ENCODE peak calls at places on chromosomes 11 and 22, in ten cellular contexts. One of them, this sample, is unnamed.

GRCh38 chr11:107688322-107688918 is 23.4 kb downstream of the SLN start:
- DNase-seq in body of pancreas: no peak
- DNase-seq in SJSA1: no peak
- DNase-seq in GM23248: no peak
- DNase-seq in neural progenitor cell: no peak
- DNase-seq in Caco-2: no peak
- DNase-seq in transverse colon: no peak
- DNase-seq in pancreas: no peak
- DNase-seq in heart right ventricle: no peak
- DNase-seq in tibial nerve: no peak
- DNase-seq in this sample: no peak

GRCh38 chr11:119764108-119764874 is 35.3 kb upstream of the NECTIN1 start:
- DNase-seq in transverse colon: no peak
- DNase-seq in tibial nerve: no peak
- DNase-seq in GM23248: peak; percentile 91
- DNase-seq in pancreas: no peak
- DNase-seq in SJSA1: no peak
- DNase-seq in heart right ventricle: peak; percentile 48
- DNase-seq in neural progenitor cell: peak; percentile 50
- DNase-seq in Caco-2: peak; percentile 39
- DNase-seq in body of pancreas: peak; percentile 83
- DNase-seq in this sample: peak; percentile 40

GRCh38 chr11:71502871-71503435 is 24.1 kb upstream of the KRTAP5-7 start:
- DNase-seq in body of pancreas: no peak
- DNase-seq in heart right ventricle: no peak
- DNase-seq in GM23248: no peak
- DNase-seq in SJSA1: no peak
- DNase-seq in tibial nerve: no peak
- DNase-seq in transverse colon: no peak
- DNase-seq in neural progenitor cell: no peak
- DNase-seq in Caco-2: no peak
- DNase-seq in pancreas: no peak
- DNase-seq in this sample: no peak

GRCh38 chr11:8025123-8025522 is 38.0 kb downstream of the EIF3F start:
- DNase-seq in pancreas: no peak
- DNase-seq in neural progenitor cell: no peak
- DNase-seq in transverse colon: no peak
- DNase-seq in tibial nerve: no peak
- DNase-seq in heart right ventricle: no peak
- DNase-seq in GM23248: peak; percentile 26
- DNase-seq in body of pancreas: no peak
- DNase-seq in Caco-2: no peak
- DNase-seq in SJSA1: peak; percentile 10
- DNase-seq in this sample: no peak

GRCh38 chr11:106813803-106814202 is 204.5 kb downstream of the GUCY1A2 start:
- DNase-seq in tibial nerve: no peak
- DNase-seq in transverse colon: no peak
- DNase-seq in heart right ventricle: no peak
- DNase-seq in pancreas: no peak
- DNase-seq in GM23248: no peak
- DNase-seq in body of pancreas: no peak
- DNase-seq in Caco-2: no peak
- DNase-seq in neural progenitor cell: no peak
- DNase-seq in SJSA1: no peak
- DNase-seq in this sample: no peak

GRCh38 chr22:44884968-44885805 is 124.6 kb downstream of the PHF21B start:
- DNase-seq in GM23248: no peak
- DNase-seq in transverse colon: no peak
- DNase-seq in pancreas: peak; percentile 37
- DNase-seq in heart right ventricle: no peak
- DNase-seq in neural progenitor cell: no peak
- DNase-seq in SJSA1: no peak
- DNase-seq in tibial nerve: no peak
- DNase-seq in Caco-2: no peak
- DNase-seq in body of pancreas: no peak
- DNase-seq in this sample: peak; percentile 66

GRCh38 chr11:35105319-35106063 is 33.5 kb upstream of the CD44 start:
- DNase-seq in tibial nerve: no peak
- DNase-seq in neural progenitor cell: no peak
- DNase-seq in heart right ventricle: peak; percentile 33
- DNase-seq in Caco-2: no peak
- DNase-seq in pancreas: no peak
- DNase-seq in GM23248: peak; percentile 58
- DNase-seq in SJSA1: no peak
- DNase-seq in body of pancreas: no peak
- DNase-seq in transverse colon: no peak
- DNase-seq in this sample: no peak

GRCh38 chr11:128876133-128876650 is 9.1 kb upstream of the KCNJ1 start:
- DNase-seq in neural progenitor cell: no peak
- DNase-seq in heart right ventricle: no peak
- DNase-seq in pancreas: no peak
- DNase-seq in GM23248: no peak
- DNase-seq in SJSA1: no peak
- DNase-seq in tibial nerve: no peak
- DNase-seq in Caco-2: no peak
- DNase-seq in transverse colon: no peak
- DNase-seq in body of pancreas: no peak
- DNase-seq in this sample: no peak

GRCh38 chr11:43486141-43486540 is 127.4 kb downstream of the TTC17 start:
- DNase-seq in SJSA1: no peak
- DNase-seq in GM23248: peak; percentile 24
- DNase-seq in body of pancreas: no peak
- DNase-seq in neural progenitor cell: no peak
- DNase-seq in transverse colon: no peak
- DNase-seq in pancreas: no peak
- DNase-seq in heart right ventricle: no peak
- DNase-seq in Caco-2: no peak
- DNase-seq in tibial nerve: no peak
- DNase-seq in this sample: no peak

GRCh38 chr11:95778699-95779098 is 10.9 kb downstream of the FAM76B start:
- DNase-seq in body of pancreas: no peak
- DNase-seq in Caco-2: no peak
- DNase-seq in heart right ventricle: no peak
- DNase-seq in GM23248: no peak
- DNase-seq in neural progenitor cell: no peak
- DNase-seq in tibial nerve: no peak
- DNase-seq in pancreas: no peak
- DNase-seq in SJSA1: no peak
- DNase-seq in transverse colon: no peak
- DNase-seq in this sample: no peak

GRCh38 chr11:95780544-95780943 is 9.0 kb downstream of the FAM76B start:
- DNase-seq in heart right ventricle: no peak
- DNase-seq in Caco-2: no peak
- DNase-seq in transverse colon: no peak
- DNase-seq in body of pancreas: no peak
- DNase-seq in neural progenitor cell: no peak
- DNase-seq in SJSA1: no peak
- DNase-seq in GM23248: no peak
- DNase-seq in tibial nerve: no peak
- DNase-seq in pancreas: no peak
- DNase-seq in this sample: no peak

DNA sequence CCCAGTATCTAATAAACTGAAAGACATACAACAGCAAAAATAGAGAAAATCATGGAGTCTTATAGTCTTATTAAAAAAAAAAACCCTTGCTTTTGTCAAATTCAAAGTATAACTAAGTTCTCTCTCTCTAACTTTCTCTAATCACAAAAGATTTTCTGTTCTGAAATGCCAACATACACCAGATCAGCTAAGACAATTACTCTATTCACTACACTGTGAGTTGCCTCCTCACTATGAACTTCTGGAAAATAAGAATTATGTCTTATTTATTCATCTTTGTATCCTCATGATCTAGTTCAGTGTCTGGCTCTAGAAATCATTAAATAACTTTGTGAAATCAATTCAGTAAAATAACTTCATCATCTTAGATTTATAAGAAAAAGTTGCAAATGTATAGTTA is 12.7 kb downstream of the FAM76B start:
- DNase-seq in tibial nerve: no peak
- DNase-seq in body of pancreas: no peak
- DNase-seq in neural progenitor cell: no peak
- DNase-seq in transverse colon: no peak
- DNase-seq in heart right ventricle: no peak
- DNase-seq in Caco-2: no peak
- DNase-seq in pancreas: no peak
- DNase-seq in SJSA1: no peak
- DNase-seq in GM23248: no peak
- DNase-seq in this sample: no peak
- H3K36me3 ChIP-seq in tibial nerve: no peaks in the 10 kb centered on the region
- H3K36me3 ChIP-seq in body of pancreas: no peaks in the 10 kb centered on the region
- H3K36me3 ChIP-seq in neural progenitor cell: peaks cover 77% of the 10 kb centered on the region
- H3K36me3 ChIP-seq in transverse colon: no peaks in the 10 kb centered on the region
- H3K36me3 ChIP-seq in heart right ventricle: peaks cover 26% of the 10 kb centered on the region
- H3K36me3 ChIP-seq in Caco-2: peaks cover 3% of the 10 kb centered on the region
- H3K36me3 ChIP-seq in pancreas: peaks cover 51% of the 10 kb centered on the region
- H3K36me3 ChIP-seq in SJSA1: peaks cover 21% of the 10 kb centered on the region
- H3K36me3 ChIP-seq in GM23248: peaks cover 93% of the 10 kb centered on the region
- H3K36me3 ChIP-seq in this sample: peaks cover 95% of the 10 kb centered on the region

GRCh38 chr22:17087176-17088131 is 2.7 kb downstream of the IL17RA start:
- DNase-seq in transverse colon: no peak
- DNase-seq in Caco-2: no peak
- DNase-seq in pancreas: no peak
- DNase-seq in body of pancreas: no peak
- DNase-seq in SJSA1: peak; percentile 66
- DNase-seq in neural progenitor cell: no peak
- DNase-seq in GM23248: no peak
- DNase-seq in tibial nerve: no peak
- DNase-seq in heart right ventricle: no peak
- DNase-seq in this sample: no peak
- H3K4me1 ChIP-seq in transverse colon: no peaks in the 10 kb centered on the region
- H3K4me1 ChIP-seq in Caco-2: no peaks in the 10 kb centered on the region
- H3K4me1 ChIP-seq in pancreas: no peaks in the 10 kb centered on the region
- H3K4me1 ChIP-seq in body of pancreas: peaks cover 26% of the 10 kb centered on the region
- H3K4me1 ChIP-seq in SJSA1: peaks cover 35% of the 10 kb centered on the region
- H3K4me1 ChIP-seq in neural progenitor cell: peaks cover 6% of the 10 kb centered on the region
- H3K4me1 ChIP-seq in GM23248: peaks cover 11% of the 10 kb centered on the region
- H3K4me1 ChIP-seq in tibial nerve: peaks cover 30% of the 10 kb centered on the region
- H3K4me1 ChIP-seq in heart right ventricle: peaks cover 6% of the 10 kb centered on the region
- H3K4me1 ChIP-seq in this sample: peaks cover 30% of the 10 kb centered on the region

GRCh38 chr22:21970037-21970799 is 12.4 kb downstream of the TOP3B start:
- DNase-seq in GM23248: no peak
- DNase-seq in SJSA1: no peak
- DNase-seq in transverse colon: no peak
- DNase-seq in heart right ventricle: no peak
- DNase-seq in pancreas: no peak
- DNase-seq in tibial nerve: no peak
- DNase-seq in body of pancreas: no peak
- DNase-seq in neural progenitor cell: no peak
- DNase-seq in Caco-2: no peak
- DNase-seq in this sample: no peak

GRCh38 chr22:21966643-21967516 is 14.2 kb upstream of the PPM1F start:
- DNase-seq in GM23248: no peak
- DNase-seq in transverse colon: no peak
- DNase-seq in SJSA1: no peak
- DNase-seq in pancreas: no peak
- DNase-seq in heart right ventricle: no peak
- DNase-seq in tibial nerve: no peak
- DNase-seq in body of pancreas: no peak
- DNase-seq in neural progenitor cell: no peak
- DNase-seq in Caco-2: no peak
- DNase-seq in this sample: no peak

GRCh38 chr22:21967693-21968271 is 14.8 kb downstream of the TOP3B start:
- DNase-seq in heart right ventricle: no peak
- DNase-seq in pancreas: no peak
- DNase-seq in GM23248: no peak
- DNase-seq in neural progenitor cell: no peak
- DNase-seq in tibial nerve: no peak
- DNase-seq in Caco-2: no peak
- DNase-seq in body of pancreas: no peak
- DNase-seq in SJSA1: no peak
- DNase-seq in transverse colon: no peak
- DNase-seq in this sample: peak; percentile 46

GRCh38 chr22:21970800-21971617 is 11.6 kb downstream of the TOP3B start:
- DNase-seq in SJSA1: no peak
- DNase-seq in body of pancreas: no peak
- DNase-seq in Caco-2: no peak
- DNase-seq in neural progenitor cell: no peak
- DNase-seq in tibial nerve: no peak
- DNase-seq in transverse colon: no peak
- DNase-seq in heart right ventricle: no peak
- DNase-seq in pancreas: no peak
- DNase-seq in GM23248: no peak
- DNase-seq in this sample: peak; percentile 61

DNA sequence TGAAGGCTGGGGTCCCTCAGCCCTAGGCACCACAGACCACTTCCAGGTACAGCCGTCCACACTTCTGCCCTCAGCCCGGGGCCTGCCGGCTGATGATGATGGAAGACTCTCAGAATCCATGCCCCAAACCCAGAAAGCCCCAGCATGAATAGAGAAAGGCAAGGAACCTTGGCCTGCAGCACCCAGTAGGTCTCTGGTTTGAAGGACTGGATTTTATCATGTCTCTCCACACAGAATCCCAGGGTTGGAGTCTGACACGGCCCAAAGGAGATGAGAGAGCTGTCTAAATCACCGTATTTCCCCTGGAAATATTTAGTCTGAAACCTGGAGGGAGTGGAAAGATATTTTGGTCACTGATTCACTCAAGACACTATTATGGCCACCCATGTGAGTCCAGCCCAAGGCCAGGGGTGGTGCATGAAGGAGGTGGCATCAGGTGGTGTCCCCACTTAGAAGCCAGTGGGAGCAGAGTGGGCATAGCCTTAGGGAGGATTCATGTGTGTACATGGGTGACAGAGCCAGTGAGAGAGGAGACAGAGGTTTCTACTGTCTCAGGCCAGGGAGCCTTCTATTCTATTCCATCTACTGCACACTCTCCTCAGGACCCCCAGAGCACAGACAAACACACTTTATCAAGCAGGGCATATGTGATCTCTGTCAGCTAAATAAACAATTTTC is 14.0 kb downstream of the TOP3B start:
- DNase-seq in GM23248: no peak
- DNase-seq in body of pancreas: no peak
- DNase-seq in SJSA1: no peak
- DNase-seq in transverse colon: no peak
- DNase-seq in neural progenitor cell: no peak
- DNase-seq in tibial nerve: no peak
- DNase-seq in pancreas: no peak
- DNase-seq in Caco-2: no peak
- DNase-seq in heart right ventricle: no peak
- DNase-seq in this sample: no peak
- H3K36me3 ChIP-seq in GM23248: peaks cover 10% of the 10 kb centered on the region
- H3K36me3 ChIP-seq in body of pancreas: no peaks in the 10 kb centered on the region
- H3K36me3 ChIP-seq in SJSA1: peaks cover 94% of the 10 kb centered on the region
- H3K36me3 ChIP-seq in transverse colon: no peaks in the 10 kb centered on the region
- H3K36me3 ChIP-seq in neural progenitor cell: no peaks in the 10 kb centered on the region
- H3K36me3 ChIP-seq in tibial nerve: peaks cover 31% of the 10 kb centered on the region
- H3K36me3 ChIP-seq in pancreas: peaks cover 65% of the 10 kb centered on the region
- H3K36me3 ChIP-seq in Caco-2: peaks cover 5% of the 10 kb centered on the region
- H3K36me3 ChIP-seq in heart right ventricle: peaks cover 65% of the 10 kb centered on the region
- H3K36me3 ChIP-seq in this sample: peaks cover 97% of the 10 kb centered on the region

DNA sequence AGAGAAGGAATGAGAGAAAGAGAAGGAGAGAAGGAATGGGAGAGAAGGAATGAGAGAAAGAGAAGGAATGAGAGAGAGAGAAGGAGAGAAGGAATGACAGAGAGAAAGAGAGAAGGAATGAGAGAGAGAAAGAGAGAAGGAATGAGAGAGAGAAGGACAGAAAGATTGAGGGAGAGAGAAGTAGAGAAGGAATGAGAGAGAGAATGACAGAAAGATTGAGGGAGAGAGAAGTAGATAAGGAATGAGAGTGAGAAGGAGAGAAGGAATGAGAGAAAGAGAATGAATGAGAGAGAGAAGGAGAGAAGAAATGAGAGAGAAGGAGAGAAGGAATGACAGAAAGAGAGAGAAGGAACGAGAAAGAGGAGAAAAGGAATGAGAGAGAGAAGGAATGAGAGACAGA is 34.1 kb upstream of the APOL5 start:
- DNase-seq in pancreas: no peak
- DNase-seq in tibial nerve: no peak
- DNase-seq in SJSA1: no peak
- DNase-seq in GM23248: no peak
- DNase-seq in heart right ventricle: no peak
- DNase-seq in transverse colon: no peak
- DNase-seq in Caco-2: no peak
- DNase-seq in body of pancreas: no peak
- DNase-seq in neural progenitor cell: no peak
- DNase-seq in this sample: no peak
- H3K4me1 ChIP-seq in pancreas: no peaks in the 10 kb centered on the region
- H3K4me1 ChIP-seq in tibial nerve: no peaks in the 10 kb centered on the region
- H3K4me1 ChIP-seq in SJSA1: peaks cover 18% of the 10 kb centered on the region
- H3K4me1 ChIP-seq in GM23248: no peaks in the 10 kb centered on the region
- H3K4me1 ChIP-seq in heart right ventricle: no peaks in the 10 kb centered on the region
- H3K4me1 ChIP-seq in transverse colon: no peaks in the 10 kb centered on the region
- H3K4me1 ChIP-seq in Caco-2: no peaks in the 10 kb centered on the region
- H3K4me1 ChIP-seq in body of pancreas: no peaks in the 10 kb centered on the region
- H3K4me1 ChIP-seq in neural progenitor cell: no peaks in the 10 kb centered on the region
- H3K4me1 ChIP-seq in this sample: no peaks in the 10 kb centered on the region

This sample was measured in upper lobe of left lung.